ENCODE peak calls at places on chromosomes 7 and 10, in ten cellular contexts. G, K, H, Q, X, P, I, B, J and D are unnamed samples.

GRCh38 chr10:97648557-97649404 is 8.3 kb downstream of the PI4K2A start:
- DNase-seq in I (no peak), X (peak; percentile 62), Q (peak; percentile 96), K (no peak), J (peak; percentile 91), H (no peak), G (no peak), B (peak; percentile 65), P (no peak), D (peak; percentile 96)

GRCh38 chr7:42014625-42015412 is 222.2 kb downstream of the GLI3 start:
- DNase-seq in J (peak; percentile 79), G (no peak), B (no peak), H (no peak), Q (peak; percentile 22), I (no peak), X (peak; percentile 75), K (peak; percentile 80), P (peak; percentile 61), D (peak; percentile 66)

GRCh38 chr10:86139066-86139657 is 227.4 kb downstream of the GRID1 start:
- DNase-seq in G (no peak), K (peak; percentile 24), J (peak; percentile 17), I (no peak), H (no peak), P (no peak), X (peak; percentile 53), Q (no peak), B (no peak), D (no peak)

GRCh38 chr10:131514454-131514853 is 202.9 kb upstream of the TCERG1L start:
- DNase-seq in K (no peak), G (no peak), P (peak; percentile 69), Q (no peak), X (no peak), J (peak; percentile 27), H (no peak), B (no peak), I (no peak), D (no peak)

GRCh38 chr10:74937446-74937935 is 111.1 kb downstream of the KAT6B start:
- DNase-seq in B (no peak), G (no peak), X (no peak), P (no peak), Q (no peak), H (no peak), I (no peak), K (no peak), J (no peak), D (no peak)

GRCh38 chr7:78149787-78150186 is 351.2 kb downstream of the PHTF2 start:
- DNase-seq in X (no peak), G (no peak), H (no peak), I (no peak), P (no peak), J (no peak), B (peak; percentile 44), K (no peak), Q (peak; percentile 79), D (peak; percentile 73)

GRCh38 chr10:72145657-72146450 is 57.5 kb upstream of the SPOCK2 start:
- DNase-seq in J (no peak), X (no peak), I (no peak), Q (no peak), G (no peak), K (no peak), P (peak; percentile 53), H (no peak), B (no peak), D (no peak)

GRCh38 chr7:47672966-47673365 is 91.1 kb upstream of the TNS3 start:
- DNase-seq in K (no peak), J (peak; percentile 41), X (no peak), P (no peak), B (no peak), H (peak; percentile 13), G (no peak), Q (peak; percentile 51), I (no peak), D (no peak)

GRCh38 chr10:53256623-53257022 is 484.0 kb upstream of the MBL2 start:
- DNase-seq in G (no peak), X (no peak), I (no peak), K (no peak), H (no peak), B (no peak), Q (no peak), P (no peak), J (peak; percentile 100), D (no peak)

GRCh38 chr7:5229451-5230271 is 39.6 kb downstream of the WIPI2 start:
- DNase-seq in B (no peak), H (no peak), Q (no peak), J (no peak), X (peak; percentile 60), P (no peak), K (no peak), I (peak; percentile 18), G (no peak), D (no peak)

GRCh38 chr7:17506090-17506489 is 207.6 kb downstream of the AHR start:
- DNase-seq in X (peak; percentile 77), K (peak; percentile 41), Q (no peak), H (no peak), G (no peak), J (peak; percentile 46), P (no peak), B (no peak), I (no peak), D (no peak)

GRCh38 chr7:156474241-156474743 is 166.3 kb upstream of the RNF32 start:
- DNase-seq in I (no peak), P (no peak), X (peak; percentile 8), J (peak; percentile 79), H (no peak), B (peak; percentile 82), G (no peak), Q (peak; percentile 1), K (peak; percentile 55), D (peak; percentile 36)

GRCh38 chr10:130066743-130067142 is 43.9 kb downstream of the C10orf143 start:
- DNase-seq in I (no peak), G (no peak), K (no peak), Q (no peak), J (no peak), H (no peak), P (no peak), B (no peak), X (no peak), D (no peak)

GRCh38 chr10:129709627-129710509 is 242.8 kb downstream of the MGMT start:
- DNase-seq in P (no peak), Q (no peak), J (no peak), G (no peak), X (no peak), B (no peak), I (no peak), H (no peak), K (no peak), D (no peak)

GRCh38 chr7:30335763-30336487 is 51.5 kb downstream of the ZNRF2 start:
- DNase-seq in P (no peak), J (peak; percentile 50), K (no peak), B (no peak), G (no peak), Q (no peak), I (no peak), X (no peak), H (no peak), D (no peak)